ENCODE peak calls at places on chromosome 15, in seven cellular contexts. T is fibroblast of lung, P is thoracic aorta, J is right lobe of liver, X is coronary artery, V is OCI-LY7, C is ovary. G is an unnamed sample.

GRCh38 chr15:56871867-56872266 is 46.6 kb upstream of the TCF12 start:
- DNase-seq in V (no peak), T (no peak), X (no peak), C (no peak), P (no peak), J (no peak), G (no peak)

GRCh38 chr15:68732451-68732850 is 88.2 kb downstream of the ANP32A start:
- DNase-seq in C (no peak), P (no peak), X (no peak), J (peak), T (no peak), V (no peak), G (no peak)

GRCh38 chr15:83061680-83062079 is 5.4 kb downstream of the BTBD1 start:
- DNase-seq in P (no peak), T (no peak), V (no peak), X (no peak), J (no peak), C (no peak), G (no peak)

GRCh38 chr15:69125236-69125635 is 35.2 kb upstream of the GLCE start:
- DNase-seq in C (no peak), X (no peak), P (no peak), V (no peak), T (no peak), J (no peak), G (no peak)

GRCh38 chr15:58137686-58138085 is 495 bp upstream of the AQP9 start:
- DNase-seq in T (no peak), X (no peak), V (no peak), C (no peak), J (no peak), P (no peak), G (no peak)

GRCh38 chr15:47908950-47909670 is 191.8 kb downstream of the SEMA6D start:
- DNase-seq in J (no peak), T (no peak), P (no peak), X (no peak), V (no peak), C (no peak), G (no peak)

GRCh38 chr15:34264070-34264469 is 39.3 kb downstream of the EMC4 start:
- DNase-seq in P (no peak), V (no peak), C (no peak), J (no peak), T (no peak), X (no peak), G (no peak)

GRCh38 chr15:98776607-98777281 is 128.4 kb downstream of the IGF1R start:
- DNase-seq in X (no peak), C (peak), V (no peak), J (no peak), T (peak), P (no peak), G (no peak)

GRCh38 chr15:70035719-70036077 is 62.0 kb downstream of the TLE3 start:
- DNase-seq in P (no peak), T (no peak), C (no peak), X (no peak), V (peak), J (no peak), G (no peak)

GRCh38 chr15:76972420-76973361 is 22.2 kb upstream of the PSTPIP1 start:
- DNase-seq in J (no peak), T (peak), C (peak), V (no peak), X (no peak), P (no peak), G (no peak)

GRCh38 chr15:70358871-70359647 is 261.3 kb upstream of the TLE3 start:
- DNase-seq in T (no peak), C (no peak), J (no peak), V (no peak), P (no peak), X (peak), G (no peak)

GRCh38 chr15:86743283-86743903 is 663.7 kb downstream of the AGBL1 start:
- DNase-seq in P (no peak), X (no peak), C (no peak), J (no peak), T (no peak), V (peak), G (no peak)

GRCh38 chr15:83510001-83510400 is 62.9 kb downstream of the SH3GL3 start:
- DNase-seq in P (no peak), C (no peak), T (no peak), V (no peak), J (no peak), X (no peak), G (no peak)

GRCh38 chr15:95162967-95163531 is 931.7 kb downstream of the MCTP2 start:
- DNase-seq in V (no peak), C (no peak), X (no peak), P (no peak), T (peak), J (no peak), G (no peak)

GRCh38 chr15:59186501-59186900 is 20.1 kb upstream of the LDHAL6B start:
- DNase-seq in P (no peak), T (peak), X (no peak), J (no peak), V (no peak), C (no peak), G (no peak)

GRCh38 chr15:35047528-35047927 is 37.6 kb downstream of the NANOGP8 start:
- DNase-seq in J (no peak), P (no peak), V (no peak), T (no peak), X (no peak), C (no peak), G (no peak)

GRCh38 chr15:63950911-63951481 is 95.3 kb downstream of the DAPK2 start:
- DNase-seq in C (no peak), P (no peak), X (no peak), T (peak), V (no peak), J (no peak), G (no peak)

GRCh38 chr15:65096481-65097385 is 18.3 kb downstream of the UBAP1L start:
- DNase-seq in V (no peak), P (no peak), J (peak), C (no peak), X (no peak), T (no peak), G (no peak)

GRCh38 chr15:34732430-34732829 is 22.4 kb downstream of the GJD2 start:
- DNase-seq in J (no peak), V (no peak), X (no peak), T (no peak), P (no peak), C (no peak), G (no peak)

GRCh38 chr15:100502651-100503050 is 26.1 kb downstream of the CERS3 start:
- DNase-seq in X (no peak), V (no peak), C (no peak), P (no peak), T (no peak), J (no peak), G (no peak)

GRCh38 chr15:78422571-78423340 is 15.3 kb upstream of the IREB2 start:
- DNase-seq in P (no peak), C (peak), J (peak), X (no peak), V (peak), T (peak), G (peak)

GRCh38 chr15:44713006-44713966 is 2.0 kb downstream of the B2M start:
- DNase-seq in C (no peak), X (no peak), P (no peak), J (no peak), T (peak), V (peak), G (no peak)

GRCh38 chr15:67927501-67928156 is 87.8 kb upstream of the RNU6-1 start:
- DNase-seq in C (peak), V (no peak), P (peak), J (no peak), X (peak), T (peak), G (no peak)

GRCh38 chr15:50970524-50970923 is 62.0 kb downstream of the AP4E1 start:
- DNase-seq in J (no peak), P (no peak), V (no peak), X (no peak), C (no peak), T (no peak), G (no peak)

GRCh38 chr15:58870451-58870850 is 63.0 kb downstream of the SLTM start:
- DNase-seq in T (peak), X (no peak), J (no peak), P (no peak), V (no peak), C (no peak), G (no peak)

GRCh38 chr15:96435841-96436240 is 105.3 kb downstream of the NR2F2 start:
- DNase-seq in V (no peak), C (no peak), X (no peak), P (no peak), T (no peak), J (no peak), G (no peak)

GRCh38 chr15:96428742-96429141 is 98.2 kb downstream of the NR2F2 start:
- DNase-seq in T (peak), X (no peak), P (no peak), J (no peak), C (no peak), V (no peak), G (no peak)

DNA sequence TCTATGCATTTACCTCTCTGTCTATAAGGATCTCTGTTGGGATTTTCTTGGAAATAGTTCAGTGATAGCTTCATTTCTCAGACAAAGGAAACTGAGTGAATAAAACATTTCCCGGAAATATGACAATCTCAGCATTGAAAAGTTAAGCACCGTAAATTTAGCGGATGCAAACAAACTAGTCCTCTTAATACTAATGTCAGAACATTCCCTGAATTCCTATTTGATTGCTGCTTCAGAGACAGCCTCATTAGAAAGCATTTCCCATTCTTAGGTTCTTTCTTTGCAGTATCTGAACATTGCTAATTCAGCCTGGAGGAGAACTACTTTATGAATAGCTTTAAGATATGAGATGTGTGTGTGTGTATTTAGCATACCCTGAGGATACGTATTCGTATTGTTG is 101.3 kb downstream of the NR2F2 start:
- DNase-seq in V (no peak), C (no peak), X (no peak), P (no peak), T (no peak), J (no peak), G (no peak)
- H3K27ac ChIP-seq in V (no peak), C (no peak), X (no peak), P (no peak), T (no peak), J (no peak), G (no peak)

GRCh38 chr15:49436786-49437185 is 13.7 kb downstream of the FGF7 start:
- DNase-seq in V (no peak), T (no peak), J (no peak), X (no peak), P (no peak), C (no peak), G (no peak)
- H3K27ac ChIP-seq in V (no peak), T (no peak), J (no peak), X (no peak), P (no peak), C (no peak), G (no peak)

DNA sequence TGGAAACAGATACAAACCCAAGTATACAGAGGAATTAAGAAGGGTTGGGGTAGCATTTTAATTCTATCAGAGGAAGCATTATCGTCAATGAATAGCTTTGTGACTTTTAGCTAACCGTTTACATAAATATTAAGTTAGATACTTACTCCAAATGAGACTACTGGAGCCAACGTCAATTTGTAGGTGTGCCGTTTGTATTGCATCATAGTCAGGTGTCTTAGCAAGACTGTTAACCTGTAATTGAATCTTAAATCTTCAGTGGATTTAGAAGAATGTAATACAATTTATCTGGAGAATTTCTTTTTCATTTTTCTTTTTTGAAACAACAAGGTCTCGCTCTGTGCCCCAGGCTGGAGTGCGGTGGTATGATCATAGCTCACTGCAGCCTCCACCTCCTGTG is 55.1 kb downstream of the CRTC3 start:
- DNase-seq in P (no peak), C (no peak), T (no peak), X (no peak), V (no peak), J (no peak), G (no peak)
- H3K27ac ChIP-seq in P (no peak), C (no peak), T (no peak), X (no peak), V (no peak), J (no peak), G (peak)

GRCh38 chr15:75051711-75052110 is 28.3 kb downstream of the PPCDC start:
- DNase-seq in J (no peak), X (no peak), V (no peak), T (no peak), P (no peak), C (no peak), G (no peak)

GRCh38 chr15:75054172-75054897 is 30.9 kb downstream of the PPCDC start:
- DNase-seq in X (no peak), V (no peak), C (no peak), T (no peak), J (no peak), P (no peak), G (no peak)

GRCh38 chr15:75053748-75054125 is 30.3 kb downstream of the PPCDC start:
- DNase-seq in T (no peak), J (no peak), P (no peak), V (no peak), C (no peak), X (no peak), G (no peak)

GRCh38 chr15:75051161-75051560 is 27.8 kb downstream of the PPCDC start:
- DNase-seq in P (no peak), X (no peak), C (no peak), J (no peak), V (no peak), T (peak), G (no peak)

GRCh38 chr15:75052972-75053747 is 29.8 kb downstream of the PPCDC start:
- DNase-seq in X (no peak), P (no peak), T (no peak), V (no peak), C (no peak), J (no peak), G (no peak)
- H3K27ac ChIP-seq in X (no peak), P (no peak), T (no peak), V (no peak), C (no peak), J (no peak), G (no peak)

GRCh38 chr15:37773111-37773860 is 161.2 kb upstream of the TMCO5A start:
- DNase-seq in X (no peak), J (no peak), C (no peak), T (peak), V (no peak), P (no peak), G (no peak)
- H3K27ac ChIP-seq in X (no peak), J (no peak), C (no peak), T (peak), V (no peak), P (no peak), G (no peak)

DNA sequence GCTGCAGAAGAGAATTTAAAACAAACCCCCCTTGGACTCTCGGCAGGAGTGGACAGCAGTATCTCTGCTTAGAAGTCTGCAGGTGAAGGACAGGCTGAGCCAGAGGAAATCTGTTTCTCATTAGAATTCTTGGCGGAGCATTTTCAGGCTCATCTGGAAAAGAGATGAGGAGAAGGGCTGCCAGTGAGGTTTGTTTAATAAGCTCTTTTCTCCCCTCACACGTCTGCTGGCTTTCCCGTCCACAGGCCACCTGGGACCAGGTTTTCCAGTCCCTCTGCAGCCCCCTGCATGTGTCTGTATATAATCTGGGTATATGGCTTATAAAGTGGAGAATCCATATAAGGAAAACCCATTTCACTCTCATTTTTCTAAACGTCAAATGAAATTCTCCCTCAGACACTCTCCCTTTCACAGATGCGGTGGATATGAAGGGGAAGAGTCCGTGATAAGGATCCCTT is 155.4 kb upstream of the TPM1 start:
- DNase-seq in J (no peak), T (no peak), P (no peak), V (no peak), X (no peak), C (peak), G (no peak)
- H3K27ac ChIP-seq in J (peak), T (no peak), P (no peak), V (no peak), X (no peak), C (peak), G (peak)

DNA sequence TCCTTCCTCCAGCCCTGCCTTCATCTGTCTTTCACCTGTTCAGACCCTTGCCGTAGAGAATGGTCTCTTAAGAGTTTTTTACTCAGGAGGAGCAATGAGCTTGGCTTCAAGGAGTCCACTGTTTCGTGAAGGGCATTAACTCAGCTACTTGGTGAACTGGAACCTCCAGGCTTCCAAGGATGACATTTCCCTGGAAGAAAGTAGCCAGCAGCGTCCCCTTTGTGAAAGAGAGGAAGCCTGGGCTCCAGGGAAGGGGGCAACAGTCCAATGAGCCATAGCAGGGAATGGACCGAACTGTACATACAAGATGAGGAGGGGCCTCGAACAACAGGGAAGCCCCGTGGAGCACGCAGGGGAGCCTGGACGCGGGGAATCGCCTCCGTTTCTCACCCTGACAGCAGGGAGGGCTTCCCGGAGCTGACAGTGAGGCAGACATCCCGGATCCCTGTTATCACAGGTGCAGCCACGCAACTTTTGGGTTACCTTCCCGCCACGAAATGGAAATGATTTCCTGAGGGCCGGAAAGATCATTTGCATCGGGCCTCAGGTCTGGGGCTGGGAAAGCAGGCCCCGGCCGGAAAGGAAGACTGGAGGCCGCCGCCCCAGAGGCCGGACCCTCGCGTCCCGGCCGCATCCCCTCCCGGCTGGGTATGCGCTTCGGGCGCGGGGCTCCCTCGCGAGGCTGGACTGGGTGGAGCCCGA is 514 bp upstream of the SPINT1 start:
- DNase-seq in X (no peak), C (no peak), V (no peak), T (no peak), J (no peak), P (no peak), G (no peak)
- H3K27ac ChIP-seq in X (no peak), C (no peak), V (no peak), T (no peak), J (no peak), P (no peak), G (no peak)

DNA sequence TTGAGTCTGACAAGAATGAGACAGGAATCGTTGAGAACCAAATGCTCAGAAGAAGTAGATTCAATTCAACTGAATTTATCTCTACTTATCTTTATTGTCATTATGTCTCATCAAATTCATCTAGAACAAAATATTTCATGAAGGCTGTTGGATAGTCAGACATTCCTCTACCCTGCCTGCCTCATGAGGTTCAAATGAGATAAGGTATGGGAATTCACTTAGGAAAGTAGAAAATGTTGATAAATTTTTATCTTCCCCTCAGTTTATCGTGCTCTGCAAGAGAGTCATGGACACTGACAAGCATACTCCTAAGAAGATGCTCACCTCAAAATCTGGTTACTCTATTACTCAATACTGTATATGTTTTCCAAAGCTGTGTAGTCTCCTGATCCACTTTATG is 149.7 kb upstream of the CDIN1 start:
- DNase-seq in X (no peak), J (no peak), P (no peak), V (no peak), T (no peak), C (no peak), G (no peak)
- H3K27ac ChIP-seq in X (no peak), J (no peak), P (no peak), V (no peak), T (no peak), C (no peak), G (no peak)

GRCh38 chr15:85582076-85582718 is 201.8 kb downstream of the AKAP13 start:
- DNase-seq in X (no peak), T (peak), J (no peak), V (peak), P (no peak), C (peak), G (no peak)
- H3K27ac ChIP-seq in X (peak), T (peak), J (peak), V (peak), P (peak), C (peak), G (peak)

GRCh38 chr15:66705277-66705927 is 3.4 kb downstream of the SMAD6 start:
- DNase-seq in J (no peak), P (no peak), C (no peak), X (no peak), V (no peak), T (no peak), G (no peak)
- H3K27ac ChIP-seq in J (no peak), P (peak), C (no peak), X (peak), V (no peak), T (no peak), G (no peak)

G was measured in substantia nigra.